ENCODE peak calls at places on chromosomes 12 and 14, in seven cellular contexts. One of them, this sample, is unnamed.

GRCh38 chr12:9702239-9702638 is 30.7 kb downstream of the CLECL1 start:
- DNase-seq in AG09319: no peak
- DNase-seq in activated CD4-positive, alpha-beta memory T cell treated with anti-CD3 and anti-CD28 coated beads, Interleukin-2, amount 10 ng/mL, durations not matched to agents 7 days and 5 days: peak
- DNase-seq in effector CD4-positive, alpha-beta T cell: no peak
- DNase-seq in retina: no peak
- DNase-seq in uterus: no peak
- DNase-seq in activated T-helper 1 cell treated with anti-CD3 and anti-CD28 coated beads, Interleukin-12 subunit alpha, Interleukin-12 subunit beta, Interleukin-2, Interleukin-4 antibody, amounts not matched to agents 30 ng/mL and 10 ng/mL and 1 ng/mL, durations not matched to agents 14 hours and 24 hours and 36 hours: peak
- DNase-seq in this sample: no peak

GRCh38 chr14:54175298-54175942 is 218.8 kb upstream of the BMP4 start:
- DNase-seq in activated T-helper 1 cell treated with anti-CD3 and anti-CD28 coated beads, Interleukin-12 subunit alpha, Interleukin-12 subunit beta, Interleukin-2, Interleukin-4 antibody, amounts not matched to agents 30 ng/mL and 10 ng/mL and 1 ng/mL, durations not matched to agents 14 hours and 24 hours and 36 hours: peak
- DNase-seq in effector CD4-positive, alpha-beta T cell: peak
- DNase-seq in AG09319: no peak
- DNase-seq in retina: peak
- DNase-seq in uterus: peak
- DNase-seq in activated CD4-positive, alpha-beta memory T cell treated with anti-CD3 and anti-CD28 coated beads, Interleukin-2, amount 10 ng/mL, durations not matched to agents 7 days and 5 days: peak
- DNase-seq in this sample: peak

GRCh38 chr14:75497191-75497590 is 25.1 kb upstream of the BATF start:
- DNase-seq in AG09319: no peak
- DNase-seq in uterus: no peak
- DNase-seq in effector CD4-positive, alpha-beta T cell: no peak
- DNase-seq in retina: no peak
- DNase-seq in activated CD4-positive, alpha-beta memory T cell treated with anti-CD3 and anti-CD28 coated beads, Interleukin-2, amount 10 ng/mL, durations not matched to agents 7 days and 5 days: peak
- DNase-seq in activated T-helper 1 cell treated with anti-CD3 and anti-CD28 coated beads, Interleukin-12 subunit alpha, Interleukin-12 subunit beta, Interleukin-2, Interleukin-4 antibody, amounts not matched to agents 30 ng/mL and 10 ng/mL and 1 ng/mL, durations not matched to agents 14 hours and 24 hours and 36 hours: peak
- DNase-seq in this sample: no peak

GRCh38 chr14:42002139-42002538 is 395.5 kb downstream of the LRFN5 start:
- DNase-seq in retina: no peak
- DNase-seq in activated CD4-positive, alpha-beta memory T cell treated with anti-CD3 and anti-CD28 coated beads, Interleukin-2, amount 10 ng/mL, durations not matched to agents 7 days and 5 days: no peak
- DNase-seq in effector CD4-positive, alpha-beta T cell: no peak
- DNase-seq in activated T-helper 1 cell treated with anti-CD3 and anti-CD28 coated beads, Interleukin-12 subunit alpha, Interleukin-12 subunit beta, Interleukin-2, Interleukin-4 antibody, amounts not matched to agents 30 ng/mL and 10 ng/mL and 1 ng/mL, durations not matched to agents 14 hours and 24 hours and 36 hours: no peak
- DNase-seq in uterus: no peak
- DNase-seq in AG09319: no peak
- DNase-seq in this sample: no peak

GRCh38 chr12:104593482-104593881 is 136.7 kb downstream of the CHST11 start:
- DNase-seq in uterus: no peak
- DNase-seq in effector CD4-positive, alpha-beta T cell: no peak
- DNase-seq in activated CD4-positive, alpha-beta memory T cell treated with anti-CD3 and anti-CD28 coated beads, Interleukin-2, amount 10 ng/mL, durations not matched to agents 7 days and 5 days: no peak
- DNase-seq in retina: no peak
- DNase-seq in AG09319: no peak
- DNase-seq in activated T-helper 1 cell treated with anti-CD3 and anti-CD28 coated beads, Interleukin-12 subunit alpha, Interleukin-12 subunit beta, Interleukin-2, Interleukin-4 antibody, amounts not matched to agents 30 ng/mL and 10 ng/mL and 1 ng/mL, durations not matched to agents 14 hours and 24 hours and 36 hours: no peak
- DNase-seq in this sample: no peak

GRCh38 chr12:110704750-110705149 is 15.8 kb upstream of the HVCN1 start:
- DNase-seq in AG09319: no peak
- DNase-seq in uterus: no peak
- DNase-seq in activated T-helper 1 cell treated with anti-CD3 and anti-CD28 coated beads, Interleukin-12 subunit alpha, Interleukin-12 subunit beta, Interleukin-2, Interleukin-4 antibody, amounts not matched to agents 30 ng/mL and 10 ng/mL and 1 ng/mL, durations not matched to agents 14 hours and 24 hours and 36 hours: no peak
- DNase-seq in activated CD4-positive, alpha-beta memory T cell treated with anti-CD3 and anti-CD28 coated beads, Interleukin-2, amount 10 ng/mL, durations not matched to agents 7 days and 5 days: no peak
- DNase-seq in retina: no peak
- DNase-seq in effector CD4-positive, alpha-beta T cell: no peak
- DNase-seq in this sample: no peak

GRCh38 chr12:40691913-40692616 is at the start of gene CNTN1:
- DNase-seq in AG09319: peak
- DNase-seq in effector CD4-positive, alpha-beta T cell: no peak
- DNase-seq in activated CD4-positive, alpha-beta memory T cell treated with anti-CD3 and anti-CD28 coated beads, Interleukin-2, amount 10 ng/mL, durations not matched to agents 7 days and 5 days: no peak
- DNase-seq in uterus: peak
- DNase-seq in activated T-helper 1 cell treated with anti-CD3 and anti-CD28 coated beads, Interleukin-12 subunit alpha, Interleukin-12 subunit beta, Interleukin-2, Interleukin-4 antibody, amounts not matched to agents 30 ng/mL and 10 ng/mL and 1 ng/mL, durations not matched to agents 14 hours and 24 hours and 36 hours: no peak
- DNase-seq in retina: peak
- DNase-seq in this sample: peak

GRCh38 chr14:100292301-100292775 is 13.9 kb downstream of the SLC25A29 start:
- DNase-seq in activated T-helper 1 cell treated with anti-CD3 and anti-CD28 coated beads, Interleukin-12 subunit alpha, Interleukin-12 subunit beta, Interleukin-2, Interleukin-4 antibody, amounts not matched to agents 30 ng/mL and 10 ng/mL and 1 ng/mL, durations not matched to agents 14 hours and 24 hours and 36 hours: no peak
- DNase-seq in uterus: peak
- DNase-seq in AG09319: no peak
- DNase-seq in activated CD4-positive, alpha-beta memory T cell treated with anti-CD3 and anti-CD28 coated beads, Interleukin-2, amount 10 ng/mL, durations not matched to agents 7 days and 5 days: no peak
- DNase-seq in retina: no peak
- DNase-seq in effector CD4-positive, alpha-beta T cell: no peak
- DNase-seq in this sample: no peak

GRCh38 chr14:104893435-104894207 is 28.6 kb downstream of the CEP170B start:
- DNase-seq in activated T-helper 1 cell treated with anti-CD3 and anti-CD28 coated beads, Interleukin-12 subunit alpha, Interleukin-12 subunit beta, Interleukin-2, Interleukin-4 antibody, amounts not matched to agents 30 ng/mL and 10 ng/mL and 1 ng/mL, durations not matched to agents 14 hours and 24 hours and 36 hours: no peak
- DNase-seq in activated CD4-positive, alpha-beta memory T cell treated with anti-CD3 and anti-CD28 coated beads, Interleukin-2, amount 10 ng/mL, durations not matched to agents 7 days and 5 days: no peak
- DNase-seq in uterus: peak
- DNase-seq in retina: peak
- DNase-seq in AG09319: no peak
- DNase-seq in effector CD4-positive, alpha-beta T cell: peak
- DNase-seq in this sample: peak

GRCh38 chr14:90583427-90583826 is 186.6 kb downstream of the CALM1 start:
- DNase-seq in effector CD4-positive, alpha-beta T cell: no peak
- DNase-seq in uterus: no peak
- DNase-seq in AG09319: no peak
- DNase-seq in activated CD4-positive, alpha-beta memory T cell treated with anti-CD3 and anti-CD28 coated beads, Interleukin-2, amount 10 ng/mL, durations not matched to agents 7 days and 5 days: no peak
- DNase-seq in activated T-helper 1 cell treated with anti-CD3 and anti-CD28 coated beads, Interleukin-12 subunit alpha, Interleukin-12 subunit beta, Interleukin-2, Interleukin-4 antibody, amounts not matched to agents 30 ng/mL and 10 ng/mL and 1 ng/mL, durations not matched to agents 14 hours and 24 hours and 36 hours: no peak
- DNase-seq in retina: no peak
- DNase-seq in this sample: no peak

GRCh38 chr12:89370850-89371249 is 18.5 kb upstream of the DUSP6 start:
- DNase-seq in activated T-helper 1 cell treated with anti-CD3 and anti-CD28 coated beads, Interleukin-12 subunit alpha, Interleukin-12 subunit beta, Interleukin-2, Interleukin-4 antibody, amounts not matched to agents 30 ng/mL and 10 ng/mL and 1 ng/mL, durations not matched to agents 14 hours and 24 hours and 36 hours: no peak
- DNase-seq in uterus: no peak
- DNase-seq in effector CD4-positive, alpha-beta T cell: no peak
- DNase-seq in retina: no peak
- DNase-seq in activated CD4-positive, alpha-beta memory T cell treated with anti-CD3 and anti-CD28 coated beads, Interleukin-2, amount 10 ng/mL, durations not matched to agents 7 days and 5 days: no peak
- DNase-seq in AG09319: no peak
- DNase-seq in this sample: no peak

GRCh38 chr14:76985540-76986260 is 42.8 kb downstream of the IRF2BPL start:
- DNase-seq in effector CD4-positive, alpha-beta T cell: no peak
- DNase-seq in retina: no peak
- DNase-seq in AG09319: no peak
- DNase-seq in activated CD4-positive, alpha-beta memory T cell treated with anti-CD3 and anti-CD28 coated beads, Interleukin-2, amount 10 ng/mL, durations not matched to agents 7 days and 5 days: no peak
- DNase-seq in activated T-helper 1 cell treated with anti-CD3 and anti-CD28 coated beads, Interleukin-12 subunit alpha, Interleukin-12 subunit beta, Interleukin-2, Interleukin-4 antibody, amounts not matched to agents 30 ng/mL and 10 ng/mL and 1 ng/mL, durations not matched to agents 14 hours and 24 hours and 36 hours: no peak
- DNase-seq in uterus: no peak
- DNase-seq in this sample: no peak

GRCh38 chr14:91750634-91751198 is 18.8 kb upstream of the CATSPERB start:
- DNase-seq in retina: no peak
- DNase-seq in AG09319: no peak
- DNase-seq in effector CD4-positive, alpha-beta T cell: no peak
- DNase-seq in uterus: no peak
- DNase-seq in activated CD4-positive, alpha-beta memory T cell treated with anti-CD3 and anti-CD28 coated beads, Interleukin-2, amount 10 ng/mL, durations not matched to agents 7 days and 5 days: no peak
- DNase-seq in activated T-helper 1 cell treated with anti-CD3 and anti-CD28 coated beads, Interleukin-12 subunit alpha, Interleukin-12 subunit beta, Interleukin-2, Interleukin-4 antibody, amounts not matched to agents 30 ng/mL and 10 ng/mL and 1 ng/mL, durations not matched to agents 14 hours and 24 hours and 36 hours: no peak
- DNase-seq in this sample: peak

GRCh38 chr14:22973217-22974032 is 8.9 kb downstream of the AJUBA start:
- DNase-seq in effector CD4-positive, alpha-beta T cell: no peak
- DNase-seq in activated CD4-positive, alpha-beta memory T cell treated with anti-CD3 and anti-CD28 coated beads, Interleukin-2, amount 10 ng/mL, durations not matched to agents 7 days and 5 days: peak
- DNase-seq in AG09319: no peak
- DNase-seq in activated T-helper 1 cell treated with anti-CD3 and anti-CD28 coated beads, Interleukin-12 subunit alpha, Interleukin-12 subunit beta, Interleukin-2, Interleukin-4 antibody, amounts not matched to agents 30 ng/mL and 10 ng/mL and 1 ng/mL, durations not matched to agents 14 hours and 24 hours and 36 hours: no peak
- DNase-seq in uterus: peak
- DNase-seq in retina: peak
- DNase-seq in this sample: peak

GRCh38 chr12:127422935-127423585 is 843.9 kb upstream of the TMEM132C start:
- DNase-seq in AG09319: no peak
- DNase-seq in uterus: no peak
- DNase-seq in activated CD4-positive, alpha-beta memory T cell treated with anti-CD3 and anti-CD28 coated beads, Interleukin-2, amount 10 ng/mL, durations not matched to agents 7 days and 5 days: no peak
- DNase-seq in effector CD4-positive, alpha-beta T cell: no peak
- DNase-seq in activated T-helper 1 cell treated with anti-CD3 and anti-CD28 coated beads, Interleukin-12 subunit alpha, Interleukin-12 subunit beta, Interleukin-2, Interleukin-4 antibody, amounts not matched to agents 30 ng/mL and 10 ng/mL and 1 ng/mL, durations not matched to agents 14 hours and 24 hours and 36 hours: no peak
- DNase-seq in retina: peak
- DNase-seq in this sample: no peak

GRCh38 chr12:28026701-28027100 is 54.2 kb upstream of the PTHLH start:
- DNase-seq in activated CD4-positive, alpha-beta memory T cell treated with anti-CD3 and anti-CD28 coated beads, Interleukin-2, amount 10 ng/mL, durations not matched to agents 7 days and 5 days: no peak
- DNase-seq in effector CD4-positive, alpha-beta T cell: no peak
- DNase-seq in activated T-helper 1 cell treated with anti-CD3 and anti-CD28 coated beads, Interleukin-12 subunit alpha, Interleukin-12 subunit beta, Interleukin-2, Interleukin-4 antibody, amounts not matched to agents 30 ng/mL and 10 ng/mL and 1 ng/mL, durations not matched to agents 14 hours and 24 hours and 36 hours: no peak
- DNase-seq in AG09319: no peak
- DNase-seq in retina: no peak
- DNase-seq in uterus: no peak
- DNase-seq in this sample: no peak

GRCh38 chr14:34837801-34838322 is 37.3 kb downstream of the BAZ1A start:
- DNase-seq in uterus: no peak
- DNase-seq in retina: no peak
- DNase-seq in activated CD4-positive, alpha-beta memory T cell treated with anti-CD3 and anti-CD28 coated beads, Interleukin-2, amount 10 ng/mL, durations not matched to agents 7 days and 5 days: no peak
- DNase-seq in AG09319: no peak
- DNase-seq in activated T-helper 1 cell treated with anti-CD3 and anti-CD28 coated beads, Interleukin-12 subunit alpha, Interleukin-12 subunit beta, Interleukin-2, Interleukin-4 antibody, amounts not matched to agents 30 ng/mL and 10 ng/mL and 1 ng/mL, durations not matched to agents 14 hours and 24 hours and 36 hours: no peak
- DNase-seq in effector CD4-positive, alpha-beta T cell: no peak
- DNase-seq in this sample: no peak

GRCh38 chr14:66530526-66530925 is 22.6 kb downstream of the GPHN start:
- DNase-seq in AG09319: no peak
- DNase-seq in retina: no peak
- DNase-seq in effector CD4-positive, alpha-beta T cell: no peak
- DNase-seq in activated CD4-positive, alpha-beta memory T cell treated with anti-CD3 and anti-CD28 coated beads, Interleukin-2, amount 10 ng/mL, durations not matched to agents 7 days and 5 days: no peak
- DNase-seq in uterus: no peak
- DNase-seq in activated T-helper 1 cell treated with anti-CD3 and anti-CD28 coated beads, Interleukin-12 subunit alpha, Interleukin-12 subunit beta, Interleukin-2, Interleukin-4 antibody, amounts not matched to agents 30 ng/mL and 10 ng/mL and 1 ng/mL, durations not matched to agents 14 hours and 24 hours and 36 hours: no peak
- DNase-seq in this sample: no peak

GRCh38 chr14:32821989-32822653 is 116.6 kb upstream of the NPAS3 start:
- DNase-seq in uterus: no peak
- DNase-seq in effector CD4-positive, alpha-beta T cell: no peak
- DNase-seq in retina: no peak
- DNase-seq in activated CD4-positive, alpha-beta memory T cell treated with anti-CD3 and anti-CD28 coated beads, Interleukin-2, amount 10 ng/mL, durations not matched to agents 7 days and 5 days: no peak
- DNase-seq in AG09319: peak
- DNase-seq in activated T-helper 1 cell treated with anti-CD3 and anti-CD28 coated beads, Interleukin-12 subunit alpha, Interleukin-12 subunit beta, Interleukin-2, Interleukin-4 antibody, amounts not matched to agents 30 ng/mL and 10 ng/mL and 1 ng/mL, durations not matched to agents 14 hours and 24 hours and 36 hours: no peak
- DNase-seq in this sample: no peak

GRCh38 chr14:69997849-69998248 is 118.6 kb downstream of the SMOC1 start:
- DNase-seq in AG09319: no peak
- DNase-seq in retina: no peak
- DNase-seq in uterus: no peak
- DNase-seq in effector CD4-positive, alpha-beta T cell: no peak
- DNase-seq in activated CD4-positive, alpha-beta memory T cell treated with anti-CD3 and anti-CD28 coated beads, Interleukin-2, amount 10 ng/mL, durations not matched to agents 7 days and 5 days: no peak
- DNase-seq in activated T-helper 1 cell treated with anti-CD3 and anti-CD28 coated beads, Interleukin-12 subunit alpha, Interleukin-12 subunit beta, Interleukin-2, Interleukin-4 antibody, amounts not matched to agents 30 ng/mL and 10 ng/mL and 1 ng/mL, durations not matched to agents 14 hours and 24 hours and 36 hours: no peak
- DNase-seq in this sample: no peak

GRCh38 chr14:83253870-83254269 is 1720.2 kb upstream of the SEL1L start:
- DNase-seq in retina: no peak
- DNase-seq in activated CD4-positive, alpha-beta memory T cell treated with anti-CD3 and anti-CD28 coated beads, Interleukin-2, amount 10 ng/mL, durations not matched to agents 7 days and 5 days: no peak
- DNase-seq in activated T-helper 1 cell treated with anti-CD3 and anti-CD28 coated beads, Interleukin-12 subunit alpha, Interleukin-12 subunit beta, Interleukin-2, Interleukin-4 antibody, amounts not matched to agents 30 ng/mL and 10 ng/mL and 1 ng/mL, durations not matched to agents 14 hours and 24 hours and 36 hours: no peak
- DNase-seq in effector CD4-positive, alpha-beta T cell: no peak
- DNase-seq in uterus: no peak
- DNase-seq in AG09319: no peak
- DNase-seq in this sample: no peak

GRCh38 chr12:92215358-92215757 is 69.7 kb upstream of the BTG1 start:
- DNase-seq in activated T-helper 1 cell treated with anti-CD3 and anti-CD28 coated beads, Interleukin-12 subunit alpha, Interleukin-12 subunit beta, Interleukin-2, Interleukin-4 antibody, amounts not matched to agents 30 ng/mL and 10 ng/mL and 1 ng/mL, durations not matched to agents 14 hours and 24 hours and 36 hours: no peak
- DNase-seq in AG09319: no peak
- DNase-seq in retina: no peak
- DNase-seq in activated CD4-positive, alpha-beta memory T cell treated with anti-CD3 and anti-CD28 coated beads, Interleukin-2, amount 10 ng/mL, durations not matched to agents 7 days and 5 days: no peak
- DNase-seq in uterus: no peak
- DNase-seq in effector CD4-positive, alpha-beta T cell: no peak
- DNase-seq in this sample: no peak

GRCh38 chr12:73106296-73106695 is 834.1 kb downstream of the TRHDE start:
- DNase-seq in activated T-helper 1 cell treated with anti-CD3 and anti-CD28 coated beads, Interleukin-12 subunit alpha, Interleukin-12 subunit beta, Interleukin-2, Interleukin-4 antibody, amounts not matched to agents 30 ng/mL and 10 ng/mL and 1 ng/mL, durations not matched to agents 14 hours and 24 hours and 36 hours: no peak
- DNase-seq in uterus: no peak
- DNase-seq in effector CD4-positive, alpha-beta T cell: no peak
- DNase-seq in activated CD4-positive, alpha-beta memory T cell treated with anti-CD3 and anti-CD28 coated beads, Interleukin-2, amount 10 ng/mL, durations not matched to agents 7 days and 5 days: no peak
- DNase-seq in retina: no peak
- DNase-seq in AG09319: no peak
- DNase-seq in this sample: no peak

GRCh38 chr14:85702937-85703336 is 173.0 kb downstream of the FLRT2 start:
- DNase-seq in retina: no peak
- DNase-seq in AG09319: no peak
- DNase-seq in effector CD4-positive, alpha-beta T cell: no peak
- DNase-seq in activated T-helper 1 cell treated with anti-CD3 and anti-CD28 coated beads, Interleukin-12 subunit alpha, Interleukin-12 subunit beta, Interleukin-2, Interleukin-4 antibody, amounts not matched to agents 30 ng/mL and 10 ng/mL and 1 ng/mL, durations not matched to agents 14 hours and 24 hours and 36 hours: no peak
- DNase-seq in activated CD4-positive, alpha-beta memory T cell treated with anti-CD3 and anti-CD28 coated beads, Interleukin-2, amount 10 ng/mL, durations not matched to agents 7 days and 5 days: no peak
- DNase-seq in uterus: no peak
- DNase-seq in this sample: no peak

GRCh38 chr12:10331642-10332239 is 24.1 kb downstream of the KLRD1 start:
- DNase-seq in activated T-helper 1 cell treated with anti-CD3 and anti-CD28 coated beads, Interleukin-12 subunit alpha, Interleukin-12 subunit beta, Interleukin-2, Interleukin-4 antibody, amounts not matched to agents 30 ng/mL and 10 ng/mL and 1 ng/mL, durations not matched to agents 14 hours and 24 hours and 36 hours: no peak
- DNase-seq in uterus: no peak
- DNase-seq in effector CD4-positive, alpha-beta T cell: no peak
- DNase-seq in AG09319: peak
- DNase-seq in retina: peak
- DNase-seq in activated CD4-positive, alpha-beta memory T cell treated with anti-CD3 and anti-CD28 coated beads, Interleukin-2, amount 10 ng/mL, durations not matched to agents 7 days and 5 days: no peak
- DNase-seq in this sample: no peak

GRCh38 chr12:38124247-38125012 is 192.1 kb upstream of the ALG10B start:
- DNase-seq in activated T-helper 1 cell treated with anti-CD3 and anti-CD28 coated beads, Interleukin-12 subunit alpha, Interleukin-12 subunit beta, Interleukin-2, Interleukin-4 antibody, amounts not matched to agents 30 ng/mL and 10 ng/mL and 1 ng/mL, durations not matched to agents 14 hours and 24 hours and 36 hours: no peak
- DNase-seq in retina: no peak
- DNase-seq in activated CD4-positive, alpha-beta memory T cell treated with anti-CD3 and anti-CD28 coated beads, Interleukin-2, amount 10 ng/mL, durations not matched to agents 7 days and 5 days: no peak
- DNase-seq in effector CD4-positive, alpha-beta T cell: no peak
- DNase-seq in AG09319: no peak
- DNase-seq in uterus: no peak
- DNase-seq in this sample: peak

GRCh38 chr14:32761381-32761968 is 177.2 kb upstream of the NPAS3 start:
- DNase-seq in AG09319: peak
- DNase-seq in activated CD4-positive, alpha-beta memory T cell treated with anti-CD3 and anti-CD28 coated beads, Interleukin-2, amount 10 ng/mL, durations not matched to agents 7 days and 5 days: no peak
- DNase-seq in activated T-helper 1 cell treated with anti-CD3 and anti-CD28 coated beads, Interleukin-12 subunit alpha, Interleukin-12 subunit beta, Interleukin-2, Interleukin-4 antibody, amounts not matched to agents 30 ng/mL and 10 ng/mL and 1 ng/mL, durations not matched to agents 14 hours and 24 hours and 36 hours: no peak
- DNase-seq in retina: no peak
- DNase-seq in effector CD4-positive, alpha-beta T cell: no peak
- DNase-seq in uterus: no peak
- DNase-seq in this sample: no peak